ENCODE peak calls at places on chromosomes 3 and 15, in ten cellular contexts. T is NCI-H446; L is iPS DF 6.9; K is activated T-helper 9 cell treated with anti-CD3 and anti-CD28 coated beads, Interleukin-2, amount 50 U/mL, for 16 hours; F is SJCRH30; G is H9; B is fibroblast of pulmonary artery; Z is body of pancreas; A is mucosa of gallbladder; S is HFF-Myc. X is an unnamed sample.

GRCh38 chr15:62248277-62248974 is 83.3 kb upstream of the C2CD4B start:
- DNase-seq in T (no peak), L (no peak), K (no peak), F (peak; percentile 49), G (no peak), B (no peak), Z (no peak), A (no peak), S (no peak), X (no peak)

GRCh38 chr3:177618873-177619771 is 421.8 kb upstream of the TBL1XR1 start:
- DNase-seq in T (no peak), L (no peak), K (no peak), F (no peak), G (no peak), B (peak; percentile 84), Z (no peak), A (no peak), S (no peak), X (peak; percentile 59)

GRCh38 chr15:60438626-60439025 is 40.3 kb downstream of the ICE2 start:
- DNase-seq in T (no peak), L (no peak), K (no peak), F (no peak), G (no peak), B (no peak), Z (no peak), A (no peak), S (no peak), X (no peak)

GRCh38 chr3:113136071-113136470 is 75.3 kb upstream of the BOC start:
- DNase-seq in T (no peak), L (no peak), K (no peak), F (no peak), G (no peak), B (peak; percentile 62), Z (no peak), A (no peak), S (no peak), X (peak; percentile 48)

GRCh38 chr3:30597131-30597768 is 9.2 kb upstream of the TGFBR2 start:
- DNase-seq in T (no peak), L (no peak), K (no peak), F (no peak), G (no peak), B (peak; percentile 88), Z (peak; percentile 57), A (no peak), S (peak; percentile 33), X (peak; percentile 52)

GRCh38 chr3:186220365-186220764 is 111.5 kb upstream of the ETV5 start:
- DNase-seq in T (no peak), L (no peak), K (no peak), F (no peak), G (no peak), B (no peak), Z (peak; percentile 56), A (no peak), S (no peak), X (no peak)

GRCh38 chr3:105700575-105700974 is 168.2 kb downstream of the CBLB start:
- DNase-seq in T (no peak), L (no peak), K (no peak), F (no peak), G (no peak), B (no peak), Z (no peak), A (no peak), S (no peak), X (no peak)

GRCh38 chr3:30145281-30145680 is 461.1 kb upstream of the TGFBR2 start:
- DNase-seq in T (peak; percentile 61), L (no peak), K (no peak), F (no peak), G (no peak), B (no peak), Z (no peak), A (no peak), S (no peak), X (no peak)

GRCh38 chr15:98144388-98144787 is 183.9 kb downstream of the ARRDC4 start:
- DNase-seq in T (no peak), L (no peak), K (no peak), F (no peak), G (no peak), B (no peak), Z (no peak), A (no peak), S (no peak), X (no peak)

GRCh38 chr15:44698651-44699050 is 12.5 kb downstream of the PATL2 start:
- DNase-seq in T (no peak), L (no peak), K (no peak), F (no peak), G (no peak), B (no peak), Z (no peak), A (no peak), S (no peak), X (no peak)

GRCh38 chr15:82944840-82945239 is 7.7 kb downstream of the HOMER2 start:
- DNase-seq in T (no peak), L (no peak), K (no peak), F (no peak), G (no peak), B (no peak), Z (no peak), A (no peak), S (no peak), X (no peak)

GRCh38 chr15:37081985-37082384 is 18.4 kb downstream of the MEIS2 start:
- DNase-seq in T (no peak), L (no peak), K (no peak), F (no peak), G (no peak), B (no peak), Z (no peak), A (no peak), S (no peak), X (no peak)

GRCh38 chr3:61425356-61425755 is 136.0 kb upstream of the PTPRG start:
- DNase-seq in T (no peak), L (no peak), K (no peak), F (no peak), G (no peak), B (no peak), Z (no peak), A (no peak), S (no peak), X (no peak)

GRCh38 chr15:70421197-70421482 is 323.4 kb upstream of the TLE3 start:
- DNase-seq in T (no peak), L (no peak), K (no peak), F (no peak), G (no peak), B (no peak), Z (peak; percentile 39), A (no peak), S (no peak), X (no peak)

GRCh38 chr15:96474274-96474673 is 143.8 kb downstream of the NR2F2 start:
- DNase-seq in T (no peak), L (no peak), K (no peak), F (no peak), G (no peak), B (no peak), Z (no peak), A (no peak), S (peak; percentile 15), X (no peak)

GRCh38 chr3:66800941-66801545 is 197.1 kb upstream of the KBTBD8 start:
- DNase-seq in T (no peak), L (no peak), K (no peak), F (no peak), G (no peak), B (no peak), Z (no peak), A (no peak), S (no peak), X (no peak)

GRCh38 chr3:129046037-129046731 is 14.4 kb upstream of the GP9 start:
- DNase-seq in T (no peak), L (no peak), K (peak; percentile 27), F (no peak), G (peak; percentile 79), B (no peak), Z (no peak), A (no peak), S (no peak), X (no peak)

GRCh38 chr15:94576889-94577533 is 345.6 kb downstream of the MCTP2 start:
- DNase-seq in T (no peak), L (peak; percentile 50), K (no peak), F (peak; percentile 40), G (peak; percentile 67), B (peak; percentile 6), Z (peak; percentile 19), A (no peak), S (no peak), X (peak; percentile 27)

GRCh38 chr3:195255571-195256501 is 15.1 kb downstream of the XXYLT1 start:
- DNase-seq in T (no peak), L (no peak), K (no peak), F (no peak), G (no peak), B (no peak), Z (no peak), A (no peak), S (no peak), X (no peak)

GRCh38 chr3:27800261-27800660 is 78.1 kb upstream of the EOMES start:
- DNase-seq in T (no peak), L (no peak), K (no peak), F (no peak), G (no peak), B (no peak), Z (no peak), A (no peak), S (no peak), X (no peak)

GRCh38 chr15:39488498-39488897 is 92.4 kb upstream of the THBS1 start:
- DNase-seq in T (no peak), L (no peak), K (no peak), F (no peak), G (no peak), B (no peak), Z (no peak), A (peak; percentile 58), S (no peak), X (no peak)

GRCh38 chr3:164460851-164461250 is 617.4 kb downstream of the SI start:
- DNase-seq in T (no peak), L (no peak), K (no peak), F (no peak), G (no peak), B (no peak), Z (no peak), A (no peak), S (no peak), X (no peak)

GRCh38 chr3:196989721-196990262 is 21.2 kb upstream of the PIGZ start:
- DNase-seq in T (no peak), L (no peak), K (no peak), F (no peak), G (no peak), B (no peak), Z (no peak), A (no peak), S (no peak), X (no peak)

GRCh38 chr3:37934631-37935289 is 55.8 kb upstream of the VILL start:
- DNase-seq in T (no peak), L (no peak), K (no peak), F (no peak), G (no peak), B (peak; percentile 47), Z (no peak), A (no peak), S (no peak), X (peak; percentile 89)

GRCh38 chr3:183699238-183699947 is 1.8 kb downstream of the YEATS2 start:
- DNase-seq in T (no peak), L (no peak), K (no peak), F (no peak), G (no peak), B (no peak), Z (no peak), A (no peak), S (no peak), X (no peak)

GRCh38 chr3:177493091-177493490 is 295.8 kb upstream of the TBL1XR1 start:
- DNase-seq in T (no peak), L (no peak), K (no peak), F (no peak), G (no peak), B (no peak), Z (no peak), A (no peak), S (no peak), X (no peak)

GRCh38 chr3:113193298-113193697 is 18.1 kb upstream of the BOC start:
- DNase-seq in T (no peak), L (no peak), K (no peak), F (no peak), G (no peak), B (peak; percentile 39), Z (no peak), A (no peak), S (no peak), X (no peak)